ENCODE peak calls at places on chromosomes 16 and 17, in six cellular contexts. A is heart right ventricle, V is tibial nerve, U is ovary, T is heart left ventricle, M is DND-41. B is an unnamed sample. For H3K36me3, the result is how much of the 10 kb centered on the place peaks cover.

GRCh38 chr16:35690413-35690812 is 2231.0 kb downstream of the TP53TG3F start:
- DNase-seq in T (no peak), V (no peak), A (no peak), M (no peak), U (no peak), B (no peak)

GRCh38 chr17:35808240-35808961 is 883 bp upstream of the TAF15 start:
- DNase-seq in V (no peak), M (peak), A (no peak), U (no peak), T (no peak), B (no peak)

GRCh38 chr17:15255713-15256454 is 9.2 kb downstream of the PMP22 start:
- DNase-seq in M (no peak), T (no peak), A (no peak), V (no peak), U (no peak), B (no peak)

GRCh38 chr16:79069634-79070033 is 530.9 kb downstream of the MAF start:
- DNase-seq in U (no peak), V (no peak), T (no peak), M (no peak), A (no peak), B (no peak)

GRCh38 chr17:38465420-38466345 is 37.4 kb downstream of the ARHGAP23 start:
- DNase-seq in A (peak), V (peak), U (peak), M (no peak), T (peak), B (peak)

GRCh38 chr17:67575325-67575724 is 142.4 kb upstream of the NOL11 start:
- DNase-seq in A (no peak), U (no peak), V (no peak), T (no peak), M (no peak), B (no peak)

GRCh38 chr16:648071-648785 is 937 bp upstream of the WDR90 start:
- DNase-seq in M (peak), V (no peak), A (no peak), U (no peak), T (no peak), B (no peak)

GRCh38 chr17:49993423-49994037 is 1.5 kb downstream of the DLX3 start:
- DNase-seq in U (no peak), A (no peak), V (no peak), T (no peak), M (no peak), B (no peak)

GRCh38 chr16:64416232-64417010 is 705.4 kb downstream of the CDH11 start:
- DNase-seq in M (no peak), T (no peak), A (no peak), V (no peak), U (no peak), B (peak)

GRCh38 chr16:66476328-66477027 is 49.4 kb downstream of the BEAN1 start:
- DNase-seq in T (no peak), V (no peak), A (no peak), U (no peak), M (peak), B (no peak)

GRCh38 chr16:81645303-81645702 is 133.8 kb upstream of the PLCG2 start:
- DNase-seq in A (peak), T (peak), V (no peak), M (no peak), U (no peak), B (peak)

GRCh38 chr17:80961516-80961915 is 30.1 kb upstream of the CHMP6 start:
- DNase-seq in T (no peak), U (peak), M (no peak), A (no peak), V (no peak), B (no peak)

GRCh38 chr17:33778505-33779398 is 476.3 kb upstream of the CCL2 start:
- DNase-seq in T (peak), M (peak), V (peak), A (no peak), U (no peak), B (peak)

GRCh38 chr16:86387461-86388440 is 122.6 kb upstream of the FOXF1 start:
- DNase-seq in T (no peak), U (no peak), A (no peak), V (no peak), M (no peak), B (peak)

GRCh38 chr16:28068976-28069375 is 5.5 kb upstream of the GSG1L start:
- DNase-seq in A (no peak), M (no peak), T (no peak), U (no peak), V (no peak), B (no peak)

GRCh38 chr17:83161298-83162034 is 82.1 kb downstream of the METRNL start:
- DNase-seq in U (peak), T (peak), V (peak), M (no peak), A (no peak), B (peak)

GRCh38 chr16:21950782-21951521 is 2.2 kb upstream of the UQCRC2 start:
- DNase-seq in T (no peak), A (no peak), U (no peak), M (peak), V (peak), B (no peak)

GRCh38 chr16:57044931-57045693 is 47.3 kb upstream of the CPNE2 start:
- DNase-seq in V (no peak), A (no peak), U (no peak), T (no peak), M (no peak), B (no peak)

GRCh38 chr17:36611345-36612072 is 10.1 kb downstream of the MRM1 start:
- DNase-seq in M (no peak), U (no peak), V (no peak), A (no peak), T (no peak), B (no peak)

GRCh38 chr16:90008708-90009145 is 10.5 kb downstream of the DBNDD1 start:
- DNase-seq in T (no peak), V (no peak), M (peak), A (no peak), U (no peak), B (no peak)

GRCh38 chr17:59601130-59601529 is 18.6 kb upstream of the CLTC start:
- DNase-seq in M (no peak), U (no peak), T (no peak), V (no peak), A (no peak), B (no peak)

GRCh38 chr17:18076941-18077340 is 10.8 kb upstream of the DRG2 start:
- DNase-seq in A (no peak), T (no peak), M (no peak), U (no peak), V (no peak), B (no peak)

GRCh38 chr17:72946126-72946525 is 146.4 kb downstream of the SLC39A11 start:
- DNase-seq in U (no peak), V (no peak), A (no peak), M (no peak), T (no peak), B (no peak)

GRCh38 chr16:75116081-75116910 is at the start of gene LDHD:
- DNase-seq in V (peak), T (peak), U (peak), M (no peak), A (peak), B (no peak)

GRCh38 chr17:48589831-48590602 is at the start of gene HOXB3:
- DNase-seq in U (no peak), M (no peak), A (no peak), T (no peak), V (no peak), B (no peak)

GRCh38 chr17:17416400-17417360 is 60.1 kb upstream of the MED9 start:
- DNase-seq in T (no peak), V (no peak), A (no peak), U (no peak), M (no peak), B (peak)

GRCh38 chr16:57865746-57866528 is 63.6 kb upstream of the KIFC3 start:
- DNase-seq in A (no peak), T (no peak), V (no peak), M (no peak), U (no peak), B (no peak)

GRCh38 chr16:48384305-48384981 is 770 bp downstream of the SIAH1 start:
- DNase-seq in T (peak), V (peak), A (peak), M (peak), U (peak), B (no peak)

GRCh38 chr17:75627094-75627493 is 6.1 kb upstream of the SMIM5 start:
- DNase-seq in V (no peak), A (no peak), U (no peak), M (no peak), T (no peak), B (no peak)
- H3K4me3 ChIP-seq in V (no peak), A (no peak), U (no peak), M (no peak), T (no peak), B (no peak)

GRCh38 chr17:63635313-63635712 is 13.1 kb downstream of the MAP3K3 start:
- DNase-seq in T (no peak), V (no peak), M (no peak), U (no peak), A (no peak), B (no peak)

GRCh38 chr17:63634816-63635215 is 12.6 kb downstream of the MAP3K3 start:
- DNase-seq in U (no peak), V (no peak), A (no peak), M (no peak), T (no peak), B (no peak)

GRCh38 chr17:63635787-63636186 is 13.6 kb downstream of the MAP3K3 start:
- DNase-seq in A (no peak), T (no peak), M (no peak), V (no peak), U (no peak), B (no peak)

GRCh38 chr17:63633742-63634141 is 11.5 kb downstream of the MAP3K3 start:
- DNase-seq in U (no peak), A (no peak), M (no peak), T (no peak), V (no peak), B (no peak)

GRCh38 chr17:63634163-63634562 is 11.9 kb downstream of the MAP3K3 start:
- DNase-seq in A (no peak), U (no peak), V (no peak), M (no peak), T (no peak), B (no peak)
- H3K36me3 ChIP-seq in A (half or more), U (under half), V (under half), M (half or more), T (half or more), B (under half)

GRCh38 chr17:57088298-57088697 is 3.3 kb downstream of the AKAP1 start:
- DNase-seq in V (no peak), T (no peak), M (no peak), A (no peak), U (no peak), B (no peak)
- TF ChIP-seq CTCF in V (no peak), T (no peak), M (no peak), A (no peak), U (no peak), B (no peak)

DNA sequence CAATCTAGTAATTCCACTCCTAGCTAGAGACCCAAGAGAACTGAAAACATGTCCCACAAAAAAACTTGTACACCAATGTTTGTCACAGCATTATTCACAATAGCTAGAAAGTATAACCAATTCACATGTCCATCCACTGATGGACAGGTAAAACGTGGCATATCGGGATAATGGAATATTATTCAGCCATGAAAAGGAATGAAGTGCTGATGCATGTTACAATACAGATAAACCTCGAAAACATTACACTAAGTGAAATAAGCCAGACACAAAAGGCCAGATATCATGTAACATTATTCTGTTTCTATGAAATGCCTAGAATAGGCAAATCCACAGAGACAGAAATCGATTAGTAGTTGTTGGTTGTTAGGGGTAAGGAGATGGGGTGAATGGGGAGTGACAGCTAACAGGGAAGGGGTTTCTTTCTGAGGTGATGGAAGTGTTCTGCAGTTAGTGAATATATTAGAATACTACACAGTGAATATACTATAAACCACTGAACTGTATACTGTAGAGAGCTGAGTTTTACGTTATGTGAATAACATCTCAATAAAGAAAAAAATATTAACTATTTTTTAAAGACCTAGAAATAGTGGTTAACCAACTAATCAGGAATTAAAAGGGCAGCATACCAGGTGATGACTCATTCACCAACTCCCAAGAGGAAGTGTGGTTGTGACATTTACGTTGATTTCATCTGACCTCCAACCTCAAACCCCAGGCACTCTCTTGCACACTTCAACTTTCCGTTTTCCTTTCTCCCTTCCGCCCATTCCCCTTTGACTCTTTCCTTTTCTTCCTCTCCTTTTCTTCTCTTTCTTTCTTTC is 48.6 kb downstream of the GAS7 start:
- DNase-seq in T (no peak), M (peak), V (peak), A (no peak), U (no peak), B (no peak)
- H3K4me3 ChIP-seq in T (no peak), M (no peak), V (no peak), A (no peak), U (no peak), B (no peak)

GRCh38 chr17:57676543-57676942 is 68.6 kb downstream of the CCDC182 start:
- DNase-seq in U (no peak), M (no peak), T (peak), V (no peak), A (no peak), B (no peak)

GRCh38 chr17:57677858-57678257 is 67.2 kb downstream of the CCDC182 start:
- DNase-seq in U (no peak), M (peak), V (no peak), A (no peak), T (peak), B (no peak)

GRCh38 chr17:57675988-57676387 is 69.1 kb downstream of the CCDC182 start:
- DNase-seq in V (no peak), T (no peak), A (no peak), U (no peak), M (peak), B (no peak)

GRCh38 chr17:57678393-57678792 is 66.7 kb downstream of the CCDC182 start:
- DNase-seq in T (peak), U (no peak), M (peak), V (no peak), A (no peak), B (no peak)

DNA sequence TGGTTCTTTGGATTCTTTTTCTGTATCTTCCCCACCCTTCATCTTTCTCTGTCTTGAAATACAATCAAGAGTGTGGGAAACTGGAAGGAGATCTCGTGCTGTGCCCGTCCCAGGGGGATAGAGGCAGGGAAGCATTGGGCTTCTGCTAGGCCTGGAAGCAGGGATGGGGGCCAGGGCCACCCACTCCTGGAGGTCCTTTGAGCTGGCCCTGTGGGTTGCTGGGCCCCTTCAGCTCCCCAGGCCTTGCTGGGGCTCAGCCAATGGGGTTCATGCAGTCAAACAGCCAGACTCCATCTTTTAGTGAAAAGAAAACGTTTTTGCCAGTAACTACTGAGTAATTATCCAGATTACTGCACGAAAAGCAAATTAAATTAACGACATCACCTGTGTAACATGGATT is 67.8 kb downstream of the CCDC182 start:
- DNase-seq in T (peak), A (no peak), U (no peak), V (no peak), M (peak), B (no peak)
- H3K36me3 ChIP-seq in T (under half), A (under half), U (under half), V (under half), M (half or more), B (under half)

GRCh38 chr17:40315678-40316570 is 6.9 kb downstream of the RARA start:
- DNase-seq in A (no peak), U (peak), M (peak), T (no peak), V (no peak), B (no peak)

GRCh38 chr17:40313660-40314556 is 4.9 kb downstream of the RARA start:
- DNase-seq in T (no peak), A (no peak), U (peak), V (no peak), M (no peak), B (no peak)

GRCh38 chr17:40312893-40313659 is 4.1 kb downstream of the RARA start:
- DNase-seq in U (peak), A (no peak), T (no peak), V (no peak), M (no peak), B (no peak)

GRCh38 chr17:40315206-40315605 is 6.2 kb downstream of the RARA start:
- DNase-seq in U (peak), T (no peak), V (no peak), A (no peak), M (no peak), B (no peak)

GRCh38 chr17:40314557-40314953 is 5.6 kb downstream of the RARA start:
- DNase-seq in A (peak), M (peak), T (peak), V (no peak), U (peak), B (peak)
- TF ChIP-seq CTCF in A (no peak), M (no peak), T (no peak), V (no peak), U (no peak), B (no peak)

DNA sequence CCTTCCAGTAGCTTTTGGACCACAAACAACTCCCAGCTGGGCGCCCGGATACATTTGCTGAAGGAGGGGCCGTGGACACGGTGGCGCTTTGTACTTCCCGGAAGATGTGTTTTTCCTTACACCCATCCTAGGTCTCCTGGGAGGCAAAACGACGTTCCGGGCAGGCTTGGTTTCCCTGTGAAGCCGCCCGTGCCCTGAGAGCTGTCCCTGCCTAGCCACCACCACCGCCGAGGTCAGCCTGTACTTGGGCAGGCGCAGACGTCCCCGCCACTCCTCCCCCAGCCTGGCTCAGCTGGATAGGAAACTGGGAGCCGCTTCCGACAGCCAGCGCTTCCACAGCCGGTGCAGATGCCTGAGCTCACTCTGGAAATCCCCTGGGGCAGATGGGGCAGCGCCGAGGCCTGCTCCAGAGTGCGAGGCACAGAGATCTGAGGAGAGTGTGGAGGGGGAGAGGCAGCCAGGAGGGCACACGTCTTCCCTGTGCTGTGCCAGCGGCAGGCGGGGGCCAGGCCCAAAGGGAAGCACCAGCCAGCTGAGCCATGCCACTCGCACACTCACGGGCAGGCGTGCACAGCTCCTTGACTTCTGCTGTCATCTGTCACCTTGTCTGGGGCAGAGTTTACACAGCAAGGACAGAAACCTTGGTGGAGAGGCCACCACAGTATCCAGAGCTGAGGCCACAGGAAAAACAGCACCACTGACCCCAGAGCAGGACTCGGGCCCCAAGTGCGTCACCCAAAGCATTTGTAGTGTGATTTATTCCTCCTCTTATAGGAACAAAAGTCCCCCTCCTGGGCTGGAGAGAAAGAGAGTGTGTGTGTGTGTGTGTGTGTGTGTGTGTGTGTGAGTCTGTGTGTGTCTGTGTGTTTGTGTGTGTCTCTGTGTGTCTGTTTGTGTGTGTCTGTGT is 3.0 kb downstream of the RHBDF2 start:
- DNase-seq in V (no peak), A (peak), T (peak), U (peak), M (no peak), B (no peak)
- H3K4me3 ChIP-seq in V (no peak), A (peak), T (peak), U (no peak), M (no peak), B (peak)

DNA sequence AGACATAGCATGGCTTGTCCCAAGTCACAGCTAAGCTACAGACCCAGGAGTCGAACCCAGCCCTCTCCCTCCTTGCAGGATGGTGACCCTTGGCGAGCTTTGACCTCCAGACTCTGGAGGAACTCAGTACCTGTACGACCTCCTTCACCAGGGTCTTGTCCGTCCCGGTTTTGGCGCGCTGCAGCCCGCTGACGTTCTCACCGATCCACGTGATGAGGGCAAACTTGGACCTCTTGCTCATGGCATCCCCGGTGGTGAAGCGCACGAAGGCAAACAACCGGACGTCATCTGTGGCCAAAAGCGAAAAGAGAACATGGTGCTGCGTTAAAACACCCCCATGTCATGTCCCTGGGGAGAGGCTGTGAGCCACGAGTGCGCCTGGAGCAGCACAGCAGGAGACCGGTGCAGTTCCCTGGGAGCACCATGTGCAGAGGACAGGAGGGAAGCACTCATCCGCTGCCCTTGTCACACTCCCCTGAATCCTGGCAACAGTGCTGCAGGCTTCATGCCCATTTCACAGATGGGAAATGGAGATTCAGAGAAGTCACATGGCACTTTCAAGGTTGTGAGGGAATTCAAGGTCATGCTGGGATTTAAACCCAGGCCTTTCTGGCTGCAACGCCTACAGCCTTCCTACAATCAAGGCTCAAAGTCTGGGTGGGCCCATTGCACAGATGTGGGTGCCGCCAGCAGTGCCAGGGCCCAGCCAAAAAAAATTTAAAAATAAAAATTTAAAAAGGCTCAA is 27.7 kb downstream of the COTL1 start:
- DNase-seq in U (no peak), A (no peak), V (no peak), M (no peak), T (no peak), B (no peak)
- H3K36me3 ChIP-seq in U (under half), A (under half), V (under half), M (under half), T (under half), B (under half)